ENCODE peak calls at places on chromosomes 3 and 15, in nine cellular contexts. P is cardiac fibroblast, J is WTC11, K is GM13976, V is foreskin keratinocyte, F is left ventricle myocardium inferior, E is esophagus squamous epithelium, Q is GM06990, U is mucosa of descending colon. X is an unnamed sample.

GRCh38 chr3:29826712-29827111 is 545.8 kb downstream of the RBMS3 start:
- DNase-seq in J (no peak), E (no peak), P (no peak), V (no peak), K (no peak), Q (no peak), F (no peak), U (no peak), X (no peak)

GRCh38 chr3:127680146-127680661 is 7.5 kb downstream of the ABTB1 start:
- DNase-seq in F (peak; percentile 12), U (peak; percentile 43), V (no peak), P (no peak), E (no peak), K (no peak), Q (no peak), J (peak; percentile 7), X (no peak)

GRCh38 chr3:51390600-51391074 is 448 bp upstream of the RBM15B start:
- DNase-seq in J (no peak), K (no peak), F (no peak), V (no peak), U (no peak), E (no peak), Q (no peak), P (no peak), X (no peak)

GRCh38 chr15:44636976-44637375 is 26.5 kb downstream of the SPG11 start:
- DNase-seq in P (no peak), Q (no peak), E (no peak), J (no peak), V (no peak), K (no peak), F (no peak), U (no peak), X (no peak)

GRCh38 chr3:126924458-126924857 is 58.5 kb upstream of the PLXNA1 start:
- DNase-seq in V (no peak), P (no peak), E (no peak), F (no peak), U (no peak), Q (no peak), K (no peak), J (no peak), X (no peak)

GRCh38 chr3:73419993-73420392 is 204.7 kb downstream of the PDZRN3 start:
- DNase-seq in J (no peak), E (no peak), K (no peak), P (no peak), V (no peak), F (no peak), Q (no peak), U (no peak), X (no peak)

GRCh38 chr3:118817748-118818165 is 216.9 kb downstream of the IGSF11 start:
- DNase-seq in V (peak; percentile 11), K (peak; percentile 49), U (no peak), P (peak; percentile 69), J (peak; percentile 54), F (no peak), E (no peak), Q (no peak), X (peak; percentile 44)

GRCh38 chr3:177448987-177449975 is 252.0 kb upstream of the TBL1XR1 start:
- DNase-seq in E (no peak), Q (peak; percentile 61), F (no peak), P (peak; percentile 70), U (no peak), J (no peak), V (peak; percentile 100), K (peak; percentile 57), X (peak; percentile 60)

GRCh38 chr3:30664884-30665283 is 58.5 kb downstream of the TGFBR2 start:
- DNase-seq in Q (no peak), P (no peak), J (no peak), V (no peak), K (no peak), U (no peak), E (no peak), F (no peak), X (no peak)

GRCh38 chr15:61186905-61187865 is 41.9 kb downstream of the RORA start:
- DNase-seq in Q (no peak), K (no peak), F (peak; percentile 47), E (no peak), J (no peak), V (no peak), P (no peak), U (no peak), X (no peak)

GRCh38 chr3:128316456-128316855 is 150.2 kb downstream of the DNAJB8 start:
- DNase-seq in K (no peak), Q (no peak), V (no peak), P (no peak), F (no peak), J (no peak), U (no peak), E (no peak), X (no peak)

GRCh38 chr15:92970656-92971055 is 70.5 kb downstream of the CHD2 start:
- DNase-seq in K (no peak), P (peak; percentile 27), E (no peak), F (no peak), Q (no peak), U (no peak), V (no peak), J (no peak), X (no peak)

GRCh38 chr3:12758025-12758830 is 831 bp downstream of the TMEM40 start:
- DNase-seq in U (no peak), F (peak; percentile 34), V (no peak), K (peak; percentile 72), J (no peak), Q (no peak), P (peak; percentile 67), E (no peak), X (peak; percentile 63)

GRCh38 chr15:52680041-52680391 is 828 bp upstream of the ATOSA start:
- DNase-seq in V (no peak), E (no peak), J (no peak), F (no peak), K (no peak), P (peak; percentile 41), Q (no peak), U (no peak), X (no peak)

GRCh38 chr15:52679232-52680040 is at the start of gene ATOSA:
- DNase-seq in J (peak; percentile 92), U (peak; percentile 95), Q (peak; percentile 90), E (peak; percentile 71), K (peak; percentile 94), P (peak; percentile 87), F (peak; percentile 91), V (peak; percentile 72), X (peak; percentile 93)

GRCh38 chr15:52678468-52679231 is 538 bp downstream of the ATOSA start:
- DNase-seq in K (peak; percentile 60), J (peak; percentile 81), V (peak; percentile 30), U (peak; percentile 87), E (peak; percentile 14), F (peak; percentile 65), Q (peak; percentile 60), P (peak; percentile 71), X (peak; percentile 41)

GRCh38 chr15:52678036-52678467 is 1.1 kb downstream of the ATOSA start:
- DNase-seq in P (peak; percentile 71), V (peak; percentile 42), Q (peak; percentile 49), U (peak; percentile 74), K (peak; percentile 58), J (peak; percentile 36), F (peak; percentile 57), E (no peak), X (peak; percentile 40)

GRCh38 chr15:52677593-52677992 is 1.6 kb downstream of the ATOSA start:
- DNase-seq in U (no peak), P (no peak), Q (no peak), K (peak; percentile 44), V (no peak), J (no peak), F (no peak), E (no peak), X (peak; percentile 37)
- TF ChIP-seq CTCF in U (no peak), P (no peak), Q (no peak), K (no peak), V (no peak), J (no peak), F (no peak), E (no peak), X (no peak)

DNA sequence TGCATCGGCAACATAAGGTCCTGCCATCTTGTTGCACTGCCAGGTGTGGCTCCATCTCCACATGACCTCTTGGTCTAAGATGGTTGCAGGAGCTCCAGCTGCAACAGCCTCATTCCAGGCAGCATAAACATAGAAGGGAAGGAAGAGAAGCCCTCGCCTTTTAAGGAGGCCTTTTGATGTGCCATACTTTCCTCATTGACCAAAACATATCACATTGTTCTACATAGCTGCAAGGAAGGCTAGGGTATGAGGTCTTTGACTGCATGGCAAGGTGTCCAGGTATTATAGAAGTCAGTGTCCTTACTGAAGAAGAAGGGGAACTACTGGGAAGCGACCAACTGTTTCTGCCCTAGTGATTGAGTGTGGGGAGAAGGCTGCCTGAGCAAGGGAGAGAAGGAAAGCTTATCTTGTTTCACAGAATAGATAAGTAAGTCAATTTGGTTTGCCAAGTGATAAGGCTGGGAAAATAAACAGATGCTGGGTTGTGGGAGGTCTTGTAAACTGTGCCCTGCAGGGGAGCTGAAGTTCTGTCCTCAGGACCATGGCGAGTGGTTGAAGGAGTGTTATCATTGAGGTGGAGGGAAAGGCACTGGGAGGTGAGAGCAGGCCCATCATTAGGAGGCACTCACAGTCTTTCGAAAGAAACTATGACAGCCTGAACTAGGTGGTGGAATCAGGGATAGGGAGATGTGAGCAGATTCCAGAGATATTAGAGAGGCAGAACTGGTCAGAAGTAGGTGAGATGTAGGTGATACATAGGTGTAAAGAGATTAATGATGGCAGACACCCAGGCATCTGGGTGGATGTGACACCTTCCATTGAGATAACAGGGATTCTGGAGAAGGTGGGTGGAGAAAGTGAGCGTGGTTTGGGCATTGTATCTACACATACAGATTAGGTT is 93.8 kb upstream of the IGF1R start:
- DNase-seq in P (no peak), J (no peak), V (no peak), F (no peak), K (no peak), Q (no peak), U (no peak), E (no peak), X (no peak)
- TF ChIP-seq CTCF in P (no peak), J (no peak), V (no peak), F (no peak), K (no peak), Q (no peak), U (no peak), E (no peak), X (no peak)

GRCh38 chr15:101664303-101664913 is 12.2 kb upstream of the TM2D3 start:
- DNase-seq in J (no peak), P (no peak), F (no peak), Q (no peak), K (no peak), U (no peak), V (no peak), E (no peak), X (no peak)
- TF ChIP-seq CTCF in J (no peak), P (peak; percentile 38), F (peak; percentile 49), Q (peak; percentile 16), K (no peak), U (no peak), V (peak; percentile 50), E (peak; percentile 33), X (no peak)

GRCh38 chr3:182621435-182622240 is 171.7 kb upstream of the ATP11B start:
- DNase-seq in V (no peak), F (no peak), P (no peak), E (no peak), K (no peak), Q (no peak), U (no peak), J (no peak), X (no peak)
- TF ChIP-seq CTCF in V (peak; percentile 64), F (no peak), P (no peak), E (peak; percentile 32), K (no peak), Q (peak; percentile 33), U (no peak), J (no peak), X (peak; percentile 15)